ENCODE peak calls at places on chromosome 16, in five cellular contexts. P is suprapubic skin, R is right lobe of liver, H is tibial nerve, K is GM12865. A is an unnamed sample.

GRCh38 chr16:74291577-74292208 is 4.9 kb upstream of the PSMD7 start:
- DNase-seq in R (no peak), K (no peak), H (no peak), P (no peak), A (no peak)

GRCh38 chr16:14409563-14409962 is 220.5 kb downstream of the PARN start:
- DNase-seq in P (no peak), K (peak; percentile 12), H (peak; percentile 27), R (no peak), A (peak; percentile 33)

GRCh38 chr16:68286153-68287074 is 22.1 kb downstream of the SLC7A6 start:
- DNase-seq in R (no peak), H (no peak), P (no peak), K (peak; percentile 67), A (no peak)

GRCh38 chr16:31093132-31093703 is 1.4 kb downstream of the VKORC1 start:
- DNase-seq in K (no peak), H (no peak), R (peak; percentile 83), P (no peak), A (no peak)

GRCh38 chr16:17409894-17410293 is 60.9 kb downstream of the XYLT1 start:
- DNase-seq in P (no peak), R (no peak), K (no peak), H (no peak), A (no peak)

GRCh38 chr16:9763505-9763904 is 418.7 kb downstream of the GRIN2A start:
- DNase-seq in K (no peak), H (no peak), P (no peak), R (no peak), A (no peak)

GRCh38 chr16:78929798-78930197 is 670.7 kb downstream of the MAF start:
- DNase-seq in R (no peak), P (no peak), H (no peak), K (no peak), A (no peak)

GRCh38 chr16:84786605-84787302 is 33.0 kb upstream of the CRISPLD2 start:
- DNase-seq in K (no peak), R (peak; percentile 27), P (no peak), H (no peak), A (no peak)

GRCh38 chr16:55567382-55567781 is 898 bp downstream of the CAPNS2 start:
- DNase-seq in H (no peak), R (no peak), P (no peak), K (no peak), A (peak; percentile 34)

GRCh38 chr16:31200821-31201510 is 1.6 kb downstream of the PYCARD start:
- DNase-seq in P (no peak), K (peak; percentile 53), R (no peak), H (no peak), A (no peak)

GRCh38 chr16:88727871-88728270 is 21.6 kb downstream of the CTU2 start:
- DNase-seq in R (no peak), P (no peak), K (no peak), H (no peak), A (no peak)

GRCh38 chr16:57045694-57046381 is 46.5 kb upstream of the CPNE2 start:
- DNase-seq in K (peak; percentile 86), H (peak; percentile 77), P (peak; percentile 85), R (no peak), A (no peak)

GRCh38 chr16:56207421-56207820 is 16.1 kb downstream of the GNAO1 start:
- DNase-seq in R (no peak), K (no peak), P (no peak), H (no peak), A (no peak)

GRCh38 chr16:75113046-75113491 is 3.5 kb downstream of the LDHD start:
- DNase-seq in K (no peak), R (no peak), H (no peak), P (no peak), A (no peak)

GRCh38 chr16:68426355-68426652 is 22.0 kb downstream of the SMPD3 start:
- DNase-seq in R (no peak), K (no peak), P (no peak), H (no peak), A (no peak)

GRCh38 chr16:69013991-69014390 is 91.5 kb upstream of the HAS3 start:
- DNase-seq in R (no peak), P (no peak), K (no peak), H (no peak), A (no peak)

GRCh38 chr16:10076037-10076436 is 106.2 kb downstream of the GRIN2A start:
- DNase-seq in P (no peak), K (no peak), R (no peak), H (no peak), A (no peak)

GRCh38 chr16:82848013-82848412 is 221.2 kb downstream of the CDH13 start:
- DNase-seq in P (no peak), R (no peak), K (no peak), H (no peak), A (no peak)

GRCh38 chr16:29820271-29820701 is at the start of gene MVP:
- DNase-seq in H (peak; percentile 55), P (no peak), R (peak; percentile 84), K (peak; percentile 73), A (peak; percentile 93)

GRCh38 chr16:24543949-24544348 is 4.6 kb downstream of the RBBP6 start:
- DNase-seq in P (no peak), K (no peak), H (no peak), R (no peak), A (no peak)

GRCh38 chr16:24539850-24540484 is 601 bp downstream of the RBBP6 start:
- DNase-seq in K (peak; percentile 71), P (peak; percentile 84), R (peak; percentile 79), H (peak; percentile 20), A (peak; percentile 93)

GRCh38 chr16:24541534-24541933 is 2.2 kb downstream of the RBBP6 start:
- DNase-seq in P (no peak), H (no peak), R (no peak), K (no peak), A (no peak)

GRCh38 chr16:24540575-24541240 is 1.3 kb downstream of the RBBP6 start:
- DNase-seq in K (peak; percentile 51), H (no peak), R (no peak), P (no peak), A (no peak)

GRCh38 chr16:24544640-24545039 is 5.3 kb downstream of the RBBP6 start:
- DNase-seq in H (no peak), P (no peak), R (no peak), K (no peak), A (no peak)
- H3K4me3 ChIP-seq in H (no peak overlapping the region), P (no peak overlapping the region), R (no peak overlapping the region), K (no peak overlapping the region), A (no peak overlapping the region)

GRCh38 chr16:49492090-49492801 is 118.6 kb downstream of the C16orf78 start:
- DNase-seq in K (peak; percentile 40), P (peak; percentile 78), R (peak; percentile 76), H (no peak), A (peak; percentile 31)
- H3K4me3 ChIP-seq in K (no peak overlapping the region), P (peak overlapping the region; percentile 40), R (peak overlapping the region; percentile 51), H (peak overlapping the region; percentile 16), A (peak overlapping the region; percentile 9)

GRCh38 chr16:4052801-4053662 is 63.2 kb downstream of the ADCY9 start:
- DNase-seq in R (peak; percentile 92), P (peak; percentile 90), H (peak; percentile 41), K (no peak), A (no peak)
- H3K4me3 ChIP-seq in R (peak overlapping the region; percentile 14), P (peak overlapping the region; percentile 34), H (peak overlapping the region; percentile 5), K (no peak overlapping the region), A (no peak overlapping the region)

DNA sequence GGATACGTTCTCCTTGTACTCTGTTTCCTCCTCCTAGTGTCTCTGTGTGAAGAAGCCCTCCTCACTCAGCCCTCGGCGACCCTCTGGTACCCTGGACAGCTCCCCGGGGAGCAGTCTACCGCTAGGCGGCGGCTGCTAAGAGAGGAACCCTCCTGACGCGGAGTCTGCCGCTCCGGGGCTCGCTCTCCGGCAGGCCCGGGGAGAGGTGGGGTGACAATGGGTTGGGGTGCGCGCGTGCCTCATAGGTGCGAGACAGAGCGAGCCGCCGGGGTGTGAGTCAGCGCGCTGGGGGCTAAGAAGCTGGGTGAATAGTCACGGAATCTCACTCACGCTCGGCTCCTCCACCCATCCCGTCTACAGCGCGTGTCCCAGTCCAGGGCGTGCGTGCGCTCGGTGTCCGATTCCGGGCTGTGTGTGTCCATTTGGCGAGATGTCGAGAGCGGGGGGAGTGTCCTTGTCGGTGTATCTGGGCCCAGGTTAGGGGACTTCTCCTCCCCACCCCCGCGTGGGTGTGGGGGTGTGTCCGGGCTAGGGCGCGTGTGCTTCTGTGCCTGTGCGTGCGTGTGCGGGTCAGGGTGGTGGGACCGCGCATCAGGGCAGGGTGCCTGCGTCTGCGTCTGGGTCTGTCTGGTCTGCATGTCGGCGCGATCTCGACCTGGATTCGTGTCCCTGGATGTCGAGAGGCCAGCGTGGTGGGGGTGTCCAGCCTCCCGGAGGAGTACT is 578 bp upstream of the HS3ST2 start:
- DNase-seq in K (peak; percentile 12), P (peak; percentile 81), R (peak; percentile 62), H (no peak), A (peak; percentile 71)
- H3K4me3 ChIP-seq in K (no peak overlapping the region), P (peak overlapping the region; percentile 69), R (no peak overlapping the region), H (peak overlapping the region; percentile 19), A (peak overlapping the region; percentile 21)

GRCh38 chr16:85884808-85885463 is 14.0 kb upstream of the IRF8 start:
- DNase-seq in P (no peak), H (no peak), R (no peak), K (no peak), A (no peak)

GRCh38 chr16:85883813-85884212 is 15.1 kb upstream of the IRF8 start:
- DNase-seq in P (no peak), K (no peak), H (no peak), R (no peak), A (peak; percentile 55)

GRCh38 chr16:85879975-85880831 is 18.8 kb upstream of the IRF8 start:
- DNase-seq in H (no peak), P (no peak), R (no peak), K (peak; percentile 79), A (no peak)

GRCh38 chr16:85881436-85881835 is 17.5 kb upstream of the IRF8 start:
- DNase-seq in H (no peak), K (no peak), R (no peak), P (no peak), A (no peak)

GRCh38 chr16:85882181-85882810 is 16.7 kb upstream of the IRF8 start:
- DNase-seq in P (no peak), K (peak; percentile 59), R (no peak), H (no peak), A (no peak)
- H3K4me3 ChIP-seq in P (no peak overlapping the region), K (no peak overlapping the region), R (no peak overlapping the region), H (no peak overlapping the region), A (no peak overlapping the region)

DNA sequence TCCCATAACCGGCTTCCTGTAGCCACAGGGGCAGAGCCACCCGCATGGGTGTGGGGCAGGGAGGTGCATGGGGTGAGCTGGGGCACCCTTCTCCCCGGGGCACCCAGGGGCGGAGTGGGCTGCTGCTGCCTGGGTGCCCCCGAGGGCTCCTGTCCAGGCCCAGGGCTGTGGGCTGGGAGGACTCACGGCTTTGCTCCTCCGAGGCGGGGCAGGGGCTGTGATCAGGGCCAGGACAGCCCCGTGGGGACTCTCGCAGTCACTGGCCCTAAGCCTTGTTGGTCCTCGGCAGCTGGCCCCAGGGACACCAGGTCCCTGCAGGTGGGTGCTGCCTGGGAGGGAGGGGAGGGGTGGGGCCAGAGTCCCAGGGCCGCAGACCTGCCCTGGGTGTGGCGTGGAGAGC is 19.7 kb downstream of the CACNA1H start:
- DNase-seq in P (no peak), K (no peak), H (no peak), R (no peak), A (no peak)
- H3K4me3 ChIP-seq in P (no peak overlapping the region), K (no peak overlapping the region), H (no peak overlapping the region), R (no peak overlapping the region), A (no peak overlapping the region)

DNA sequence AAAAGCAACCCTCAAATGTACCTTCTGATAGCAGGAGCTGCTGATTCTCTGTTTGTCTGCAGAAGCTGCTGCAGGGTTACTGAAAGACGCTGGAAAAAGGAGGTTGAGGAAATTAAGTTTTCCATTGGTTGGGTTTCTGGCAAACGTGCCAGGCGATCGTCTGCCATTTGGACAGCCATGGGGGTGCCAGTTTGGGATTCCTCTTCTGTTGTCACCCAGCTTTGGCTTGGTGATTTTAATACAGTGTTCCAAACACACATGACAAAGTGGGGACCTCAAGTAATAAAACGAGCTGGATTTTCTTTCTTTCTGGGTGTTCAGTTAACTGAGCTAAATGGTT is 185.5 kb upstream of the ZFHX3 start:
- DNase-seq in P (no peak), H (no peak), K (no peak), R (no peak), A (no peak)
- H3K4me3 ChIP-seq in P (no peak overlapping the region), H (no peak overlapping the region), K (no peak overlapping the region), R (no peak overlapping the region), A (no peak overlapping the region)